ENCODE peak calls at places on chromosome 16, in nine cellular contexts. Y is OCI-LY7, S is suprapubic skin, F is psoas muscle, L is Peyer's patch, H is transverse colon, Z is breast epithelium, E is IMR-90, W is uterus. D is an unnamed sample.

GRCh38 chr16:85323230-85323960 is 211.1 kb upstream of the CIBAR2 start:
- DNase-seq in L (no peak), E (no peak), S (no peak), Z (no peak), H (no peak), W (no peak), F (no peak), Y (no peak), D (no peak)

GRCh38 chr16:1492923-1493745 is at the start of gene TELO2:
- DNase-seq in H (peak; percentile 86), Y (peak; percentile 87), F (peak; percentile 91), W (peak; percentile 74), S (peak; percentile 90), Z (peak; percentile 55), L (peak; percentile 79), E (peak; percentile 70), D (peak; percentile 83)

GRCh38 chr16:24973771-24974461 is 41.3 kb downstream of the ARHGAP17 start:
- DNase-seq in F (no peak), S (no peak), Z (no peak), E (no peak), L (no peak), Y (no peak), W (no peak), H (no peak), D (no peak)

GRCh38 chr16:88835383-88835782 is 21.4 kb downstream of the GALNS start:
- DNase-seq in E (no peak), L (no peak), F (no peak), H (peak; percentile 20), S (no peak), Z (no peak), W (no peak), Y (no peak), D (no peak)

GRCh38 chr16:12386076-12386641 is 409.6 kb downstream of the SNX29 start:
- DNase-seq in W (no peak), L (no peak), H (no peak), Z (no peak), E (no peak), F (no peak), Y (no peak), S (no peak), D (no peak)

GRCh38 chr16:56389554-56389953 is 35.8 kb downstream of the AMFR start:
- DNase-seq in Y (no peak), E (peak; percentile 100), H (no peak), W (no peak), Z (no peak), S (no peak), L (no peak), F (no peak), D (no peak)

GRCh38 chr16:29808219-29808900 is 2.0 kb downstream of the MAZ start:
- DNase-seq in Y (no peak), H (no peak), W (peak; percentile 54), S (no peak), F (peak; percentile 59), L (no peak), Z (no peak), E (no peak), D (no peak)

GRCh38 chr16:47928008-47928407 is 227.8 kb downstream of the ABCC12 start:
- DNase-seq in Y (peak; percentile 18), L (no peak), Z (no peak), F (no peak), W (no peak), H (no peak), E (no peak), S (no peak), D (no peak)

GRCh38 chr16:28297784-28298510 is 5.6 kb downstream of the SBK1 start:
- DNase-seq in F (no peak), L (no peak), Z (no peak), Y (no peak), W (no peak), H (no peak), E (no peak), S (no peak), D (no peak)

GRCh38 chr16:22188595-22189442 is 17.3 kb upstream of the EEF2K start:
- DNase-seq in Z (peak; percentile 79), F (peak; percentile 74), W (peak; percentile 72), S (peak; percentile 85), L (peak; percentile 66), E (peak; percentile 95), Y (peak; percentile 88), H (peak; percentile 82), D (peak; percentile 43)

GRCh38 chr16:46817961-46818360 is 13.0 kb downstream of the C16orf87 start:
- DNase-seq in F (no peak), S (no peak), Z (no peak), L (no peak), E (peak; percentile 52), H (no peak), Y (no peak), W (no peak), D (no peak)

GRCh38 chr16:28182183-28182582 is 29.6 kb downstream of the XPO6 start:
- DNase-seq in H (no peak), F (no peak), E (peak; percentile 66), Z (no peak), L (no peak), Y (no peak), S (no peak), W (no peak), D (no peak)

GRCh38 chr16:71709231-71709781 is 15.2 kb downstream of the PHLPP2 start:
- DNase-seq in E (peak; percentile 32), H (no peak), F (no peak), W (no peak), Y (no peak), Z (no peak), S (no peak), L (no peak), D (no peak)

GRCh38 chr16:71703324-71703723 is 21.2 kb downstream of the PHLPP2 start:
- DNase-seq in L (no peak), F (no peak), W (no peak), Y (no peak), Z (no peak), S (no peak), E (no peak), H (no peak), D (no peak)

GRCh38 chr16:71708696-71709095 is 15.8 kb downstream of the PHLPP2 start:
- DNase-seq in S (no peak), L (no peak), E (no peak), W (no peak), Z (no peak), F (no peak), H (no peak), Y (no peak), D (no peak)

GRCh38 chr16:71711789-71712188 is 12.7 kb downstream of the PHLPP2 start:
- DNase-seq in H (no peak), F (no peak), S (no peak), Y (no peak), W (no peak), E (no peak), L (no peak), Z (no peak), D (no peak)

DNA sequence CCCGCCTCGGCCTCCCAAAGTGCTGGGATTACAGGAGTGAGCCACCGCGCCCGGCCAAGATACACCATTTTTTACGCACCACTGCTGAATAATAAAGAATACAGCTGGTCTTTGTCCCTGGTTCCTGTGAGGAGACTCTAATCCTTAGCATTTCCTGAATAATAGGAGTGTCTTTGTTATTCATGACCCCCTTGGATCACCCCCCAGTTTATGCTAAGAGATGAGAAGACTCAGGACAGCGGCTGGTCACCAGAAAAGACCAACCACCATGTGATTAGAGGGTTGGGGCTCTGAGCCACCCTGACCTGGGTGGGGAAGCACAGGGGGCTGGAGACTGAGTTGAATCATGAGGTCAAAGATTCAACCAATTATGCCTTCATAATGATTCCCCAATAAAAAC is 17.3 kb downstream of the PHLPP2 start:
- DNase-seq in H (no peak), W (no peak), Z (no peak), F (no peak), S (no peak), E (no peak), Y (no peak), L (no peak), D (no peak)
- H3K27ac ChIP-seq in H (peak overlapping the region; percentile 73), W (no peak overlapping the region), Z (peak overlapping the region; percentile 37), F (peak overlapping the region; percentile 41), S (no peak overlapping the region), E (no peak overlapping the region), Y (peak overlapping the region; percentile 23), L (no peak overlapping the region), D (no peak overlapping the region)

DNA sequence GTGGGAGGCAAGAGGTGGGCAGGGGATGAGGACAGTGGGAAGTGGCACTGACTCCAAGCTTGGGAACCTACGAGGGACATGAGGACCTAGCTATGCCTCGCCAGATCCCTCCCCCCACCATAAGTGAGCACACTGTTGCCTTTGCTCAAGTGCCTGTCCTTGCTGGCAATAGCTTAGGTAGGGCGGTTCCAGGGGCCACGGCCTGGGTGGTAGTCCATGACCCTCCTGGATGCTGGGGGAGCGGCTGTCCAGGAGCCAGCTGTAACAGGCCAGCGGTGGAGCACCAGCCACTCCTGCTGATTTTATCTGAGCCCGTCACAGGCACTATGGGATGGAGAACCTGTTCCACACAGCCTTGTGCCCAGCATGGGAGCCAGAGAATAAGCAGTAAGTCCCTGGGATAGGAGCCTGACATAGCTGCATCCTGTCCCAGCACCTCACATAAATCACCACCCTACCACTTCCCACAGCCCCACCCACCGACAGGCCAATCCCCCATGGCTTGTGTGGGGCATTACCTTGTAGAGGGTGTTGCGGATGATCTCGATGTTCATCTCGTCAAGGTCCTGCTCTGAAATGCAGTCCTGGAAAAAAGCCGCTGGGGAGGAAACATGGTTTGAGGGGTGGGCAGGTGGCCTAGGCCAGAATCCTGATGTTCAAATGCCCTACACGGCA is 11.8 kb downstream of the HSD11B2 start:
- DNase-seq in E (no peak), Y (no peak), F (no peak), L (no peak), W (peak; percentile 73), S (no peak), H (no peak), Z (no peak), D (no peak)
- H3K27ac ChIP-seq in E (no peak overlapping the region), Y (no peak overlapping the region), F (peak overlapping the region; percentile 24), L (peak overlapping the region; percentile 62), W (peak overlapping the region; percentile 81), S (peak overlapping the region; percentile 63), H (peak overlapping the region; percentile 83), Z (peak overlapping the region; percentile 87), D (peak overlapping the region; percentile 76)

DNA sequence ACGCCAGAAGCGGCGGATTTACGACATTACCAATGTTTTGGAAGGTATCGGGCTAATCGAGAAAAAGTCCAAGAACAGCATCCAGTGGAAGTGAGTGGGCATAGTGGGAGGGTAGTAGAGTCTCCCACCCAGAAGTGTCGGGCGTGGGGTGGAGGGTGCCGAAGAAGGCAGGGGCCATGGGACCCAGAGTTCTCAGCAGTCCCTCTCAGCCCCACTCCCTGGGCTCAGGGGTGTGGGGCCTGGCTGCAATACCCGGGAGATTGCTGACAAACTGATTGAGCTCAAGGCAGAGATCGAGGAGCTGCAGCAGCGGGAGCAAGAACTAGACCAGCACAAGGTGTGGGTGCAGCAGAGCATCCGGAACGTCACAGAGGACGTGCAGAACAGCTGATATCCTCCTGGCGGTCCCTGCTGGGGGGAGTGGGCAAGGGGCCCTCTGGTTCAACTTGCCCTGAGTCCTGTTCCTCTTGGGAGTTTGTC is 866 bp downstream of the E2F4 start:
- DNase-seq in S (no peak), E (no peak), H (no peak), Y (peak; percentile 48), L (no peak), F (no peak), Z (no peak), W (no peak), D (no peak)
- H3K27ac ChIP-seq in S (peak overlapping the region; percentile 55), E (peak overlapping the region; percentile 95), H (peak overlapping the region; percentile 88), Y (peak overlapping the region; percentile 45), L (peak overlapping the region; percentile 56), F (peak overlapping the region; percentile 87), Z (peak overlapping the region; percentile 69), W (peak overlapping the region; percentile 71), D (peak overlapping the region; percentile 88)

GRCh38 chr16:81263470-81264200 is 25.1 kb downstream of the BCO1 start:
- DNase-seq in H (no peak), F (no peak), Y (no peak), Z (no peak), L (no peak), E (peak; percentile 45), S (no peak), W (peak; percentile 80), D (no peak)
- H3K27ac ChIP-seq in H (peak overlapping the region; percentile 27), F (no peak overlapping the region), Y (no peak overlapping the region), Z (no peak overlapping the region), L (no peak overlapping the region), E (no peak overlapping the region), S (no peak overlapping the region), W (peak overlapping the region; percentile 57), D (no peak overlapping the region)

D was measured in left ventricle myocardium inferior.